ENCODE peak calls at places on chromosomes 7 and 10, in six cellular contexts. G is IMR-90, K is H1, Q is H9, I is mesenchymal stem cell, W is trophoblast cell. N is an unnamed sample.

GRCh38 chr10:117363027-117363426 is 12.2 kb downstream of the PDZD8 start:
- DNase-seq in G (peak), K (no peak), Q (no peak), I (peak), W (no peak), N (no peak)

GRCh38 chr7:44455155-44455554 is 35.3 kb downstream of the NUDCD3 start:
- DNase-seq in G (no peak), K (no peak), Q (no peak), I (no peak), W (no peak), N (no peak)

GRCh38 chr7:45582868-45583277 is 8.7 kb downstream of the ADCY1 start:
- DNase-seq in G (no peak), K (no peak), Q (no peak), I (no peak), W (no peak), N (peak)

GRCh38 chr10:92240289-92241157 is 50.4 kb downstream of the CPEB3 start:
- DNase-seq in G (peak), K (no peak), Q (peak), I (peak), W (peak), N (peak)

GRCh38 chr7:76201732-76202665 is at the start of gene SRRM3:
- DNase-seq in G (peak), K (no peak), Q (peak), I (peak), W (peak), N (peak)

GRCh38 chr7:118918556-118918955 is 694.1 kb downstream of the ANKRD7 start:
- DNase-seq in G (peak), K (no peak), Q (no peak), I (peak), W (no peak), N (no peak)

GRCh38 chr7:22387583-22387982 is 30.6 kb upstream of the RAPGEF5 start:
- DNase-seq in G (peak), K (no peak), Q (no peak), I (no peak), W (no peak), N (no peak)

GRCh38 chr7:133556070-133556469 is 303.2 kb downstream of the EXOC4 start:
- DNase-seq in G (no peak), K (no peak), Q (no peak), I (no peak), W (no peak), N (no peak)

GRCh38 chr10:11462071-11462470 is 149.4 kb downstream of the USP6NL start:
- DNase-seq in G (no peak), K (no peak), Q (no peak), I (no peak), W (no peak), N (no peak)

GRCh38 chr7:40134428-40135423 is at the start of the genes MPLKIP and SUGCT:
- DNase-seq in G (peak), K (peak), Q (peak), I (peak), W (peak), N (peak)

GRCh38 chr10:21514808-21515580 is 10.5 kb downstream of the SKIDA1 start:
- DNase-seq in G (no peak), K (no peak), Q (no peak), I (no peak), W (no peak), N (no peak)

GRCh38 chr10:119826777-119827176 is 45.9 kb downstream of the MCMBP start:
- DNase-seq in G (no peak), K (no peak), Q (no peak), I (no peak), W (no peak), N (no peak)

GRCh38 chr7:90459888-90460287 is 9.6 kb upstream of the PTTG1IP2 start:
- DNase-seq in G (peak), K (no peak), Q (no peak), I (no peak), W (no peak), N (no peak)

GRCh38 chr10:29479081-29479917 is 155.5 kb downstream of the SVIL start:
- DNase-seq in G (peak), K (no peak), Q (no peak), I (peak), W (no peak), N (no peak)

GRCh38 chr7:151141281-151141854 is 26.1 kb downstream of the GBX1 start:
- DNase-seq in G (no peak), K (no peak), Q (no peak), I (no peak), W (no peak), N (no peak)

GRCh38 chr7:47402941-47403340 is 179.0 kb downstream of the TNS3 start:
- DNase-seq in G (no peak), K (no peak), Q (no peak), I (no peak), W (no peak), N (no peak)

GRCh38 chr10:5476918-5477525 is 22.3 kb downstream of the CALML5 start:
- DNase-seq in G (no peak), K (no peak), Q (no peak), I (no peak), W (no peak), N (no peak)

GRCh38 chr10:61952028-61952638 is 50.6 kb downstream of the ARID5B start:
- DNase-seq in G (no peak), K (no peak), Q (no peak), I (no peak), W (no peak), N (no peak)

GRCh38 chr10:118272090-118272775 is 69.9 kb downstream of the FAM204A start:
- DNase-seq in G (peak), K (no peak), Q (no peak), I (peak), W (no peak), N (no peak)

GRCh38 chr7:35415411-35415822 is 161.5 kb upstream of the TBX20 start:
- DNase-seq in G (no peak), K (no peak), Q (no peak), I (no peak), W (peak), N (no peak)

GRCh38 chr7:520503-521161 is 986 bp upstream of the PDGFA start:
- DNase-seq in G (no peak), K (no peak), Q (peak), I (peak), W (no peak), N (no peak)
- H3K23ac ChIP-seq in G (no peak), K (no peak), Q (no peak), I (no peak), W (no peak), N (peak)

DNA sequence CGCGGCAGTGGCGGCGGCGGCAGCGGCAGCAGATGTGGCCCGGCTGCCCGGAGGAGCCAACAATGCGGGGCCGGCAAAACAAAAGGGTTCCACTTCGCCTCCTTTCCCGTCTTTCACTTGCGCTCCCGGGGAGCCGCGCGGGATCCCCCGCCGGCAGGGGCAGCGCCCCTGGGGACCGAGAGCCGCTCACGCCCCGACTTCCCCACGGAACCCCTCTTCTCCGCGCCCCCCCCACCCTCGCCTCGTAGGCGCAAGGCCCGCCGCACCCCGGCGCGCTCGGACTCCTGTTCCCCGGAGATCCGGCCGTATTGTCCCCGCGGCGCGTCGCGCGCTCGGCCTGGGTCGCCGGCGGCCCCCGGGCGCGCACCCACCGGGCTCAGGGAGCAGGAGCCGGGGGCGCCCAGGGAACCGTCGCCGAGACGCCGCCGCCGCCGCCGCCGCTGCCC is 854 bp downstream of the CTBP2 start:
- DNase-seq in G (no peak), K (no peak), Q (no peak), I (peak), W (no peak), N (no peak)
- H3K14ac ChIP-seq in G (no peak), K (no peak), Q (peak), I (peak), W (peak), N (peak)

GRCh38 chr10:7519351-7519750 is 108.5 kb upstream of the SFMBT2 start:
- DNase-seq in G (no peak), K (no peak), Q (no peak), I (no peak), W (peak), N (no peak)

GRCh38 chr10:7525314-7526016 is 114.6 kb upstream of the SFMBT2 start:
- DNase-seq in G (peak), K (no peak), Q (peak), I (peak), W (peak), N (peak)

GRCh38 chr10:7523656-7524055 is 112.8 kb upstream of the SFMBT2 start:
- DNase-seq in G (no peak), K (no peak), Q (no peak), I (no peak), W (no peak), N (no peak)

GRCh38 chr10:7518693-7519092 is 107.9 kb upstream of the SFMBT2 start:
- DNase-seq in G (no peak), K (no peak), Q (no peak), I (no peak), W (no peak), N (no peak)

GRCh38 chr10:7520496-7521485 is 110.0 kb upstream of the SFMBT2 start:
- DNase-seq in G (no peak), K (no peak), Q (no peak), I (no peak), W (no peak), N (no peak)
- H3K23ac ChIP-seq in G (no peak), K (no peak), Q (no peak), I (no peak), W (no peak), N (no peak)

DNA sequence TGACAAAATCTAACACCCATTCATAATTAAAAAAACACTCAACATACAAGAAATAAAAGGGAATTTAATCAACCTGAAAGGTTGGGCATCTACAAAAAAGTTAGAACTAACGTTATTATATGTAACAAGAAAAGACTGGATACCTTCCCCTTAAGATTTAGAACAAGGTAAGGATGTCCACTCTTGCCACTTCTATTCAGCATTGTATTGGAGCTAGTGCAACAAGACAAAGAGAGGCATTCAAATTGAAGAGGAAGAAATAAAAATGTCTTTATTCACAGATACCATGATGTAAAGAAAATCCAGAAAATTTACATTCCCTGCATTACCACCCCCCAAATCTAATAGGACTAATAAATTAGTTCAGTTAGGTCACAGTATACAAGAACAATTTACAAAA is 18.3 kb downstream of the FAM149B1 start:
- DNase-seq in G (no peak), K (no peak), Q (no peak), I (no peak), W (no peak), N (no peak)
- H3K14ac ChIP-seq in G (no peak), K (no peak), Q (no peak), I (no peak), W (no peak), N (no peak)

GRCh38 chr7:112449902-112450806 is at the start of gene IFRD1:
- DNase-seq in G (peak), K (peak), Q (peak), I (peak), W (peak), N (peak)
- H3K23ac ChIP-seq in G (peak), K (no peak), Q (no peak), I (no peak), W (no peak), N (peak)

GRCh38 chr7:154253810-154254209 is 201.6 kb downstream of the DPP6 start:
- DNase-seq in G (no peak), K (no peak), Q (peak), I (no peak), W (no peak), N (no peak)

GRCh38 chr7:154255324-154255723 is 203.1 kb downstream of the DPP6 start:
- DNase-seq in G (no peak), K (no peak), Q (peak), I (no peak), W (no peak), N (no peak)

DNA sequence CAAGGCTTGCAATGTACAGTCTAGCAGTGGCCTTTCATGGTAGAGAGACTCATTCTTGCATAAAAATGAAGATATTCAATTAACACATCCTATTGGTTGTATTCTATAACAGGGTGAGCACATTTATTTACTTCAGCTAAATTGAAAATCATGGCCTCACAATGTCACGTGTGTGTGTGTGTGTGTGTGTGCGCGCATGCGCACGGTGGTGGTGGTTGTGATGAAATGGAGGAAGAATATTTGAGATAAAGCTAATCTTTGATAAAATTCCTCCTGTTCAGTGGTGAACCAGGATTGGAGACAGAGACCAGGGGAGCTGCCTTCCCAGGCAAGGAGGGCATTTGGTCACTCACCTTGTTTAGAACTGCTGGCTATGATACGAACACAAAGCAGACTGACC is 199.8 kb downstream of the DPP6 start:
- DNase-seq in G (no peak), K (no peak), Q (no peak), I (no peak), W (no peak), N (no peak)
- H3K14ac ChIP-seq in G (no peak), K (no peak), Q (no peak), I (no peak), W (no peak), N (no peak)

DNA sequence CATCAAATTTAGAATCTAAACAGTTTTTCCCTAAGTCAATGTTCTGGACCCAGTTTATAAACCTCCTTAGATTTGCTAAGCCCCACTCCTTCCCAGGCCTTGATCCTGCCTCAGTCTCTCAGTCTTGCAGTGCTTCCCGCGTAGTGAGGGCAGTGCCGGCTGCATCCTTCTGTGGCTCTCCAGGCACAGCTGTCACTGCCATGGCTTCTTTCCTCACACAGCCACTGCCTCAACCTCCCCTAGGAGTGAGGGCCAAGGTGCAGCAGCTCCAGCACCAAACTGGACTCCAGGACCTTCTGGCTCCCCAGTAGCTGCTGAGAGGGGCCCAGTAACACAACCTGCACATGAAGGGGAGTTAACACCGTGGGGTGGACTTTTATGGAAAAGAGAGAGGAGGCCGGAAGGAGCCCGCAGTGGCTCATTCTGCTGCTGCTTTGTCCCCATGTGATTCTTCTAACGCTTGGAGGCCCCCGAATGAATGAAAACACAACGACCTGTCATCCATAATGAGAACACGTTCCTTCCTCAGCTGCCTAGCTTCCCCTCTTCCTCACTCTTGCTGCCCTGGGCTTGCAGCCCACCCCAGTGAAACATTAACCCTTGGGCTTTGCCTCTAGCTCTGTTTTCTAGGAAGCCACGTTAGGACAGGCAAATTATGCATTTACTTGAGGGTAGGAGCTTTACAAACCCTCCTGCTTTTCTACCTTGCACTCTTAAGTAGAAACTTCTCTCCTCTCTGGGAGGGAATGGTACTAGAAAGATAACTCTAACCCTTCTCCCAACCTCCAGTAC is 16.0 kb upstream of the UBE2H start:
- DNase-seq in G (no peak), K (no peak), Q (no peak), I (no peak), W (no peak), N (no peak)
- H3K23ac ChIP-seq in G (peak), K (no peak), Q (no peak), I (no peak), W (no peak), N (no peak)

GRCh38 chr10:35516102-35516670 is 89.0 kb upstream of the GJD4 start:
- DNase-seq in G (peak), K (no peak), Q (no peak), I (peak), W (no peak), N (no peak)

GRCh38 chr10:35511649-35512048 is 93.5 kb upstream of the GJD4 start:
- DNase-seq in G (no peak), K (no peak), Q (no peak), I (no peak), W (no peak), N (no peak)

DNA sequence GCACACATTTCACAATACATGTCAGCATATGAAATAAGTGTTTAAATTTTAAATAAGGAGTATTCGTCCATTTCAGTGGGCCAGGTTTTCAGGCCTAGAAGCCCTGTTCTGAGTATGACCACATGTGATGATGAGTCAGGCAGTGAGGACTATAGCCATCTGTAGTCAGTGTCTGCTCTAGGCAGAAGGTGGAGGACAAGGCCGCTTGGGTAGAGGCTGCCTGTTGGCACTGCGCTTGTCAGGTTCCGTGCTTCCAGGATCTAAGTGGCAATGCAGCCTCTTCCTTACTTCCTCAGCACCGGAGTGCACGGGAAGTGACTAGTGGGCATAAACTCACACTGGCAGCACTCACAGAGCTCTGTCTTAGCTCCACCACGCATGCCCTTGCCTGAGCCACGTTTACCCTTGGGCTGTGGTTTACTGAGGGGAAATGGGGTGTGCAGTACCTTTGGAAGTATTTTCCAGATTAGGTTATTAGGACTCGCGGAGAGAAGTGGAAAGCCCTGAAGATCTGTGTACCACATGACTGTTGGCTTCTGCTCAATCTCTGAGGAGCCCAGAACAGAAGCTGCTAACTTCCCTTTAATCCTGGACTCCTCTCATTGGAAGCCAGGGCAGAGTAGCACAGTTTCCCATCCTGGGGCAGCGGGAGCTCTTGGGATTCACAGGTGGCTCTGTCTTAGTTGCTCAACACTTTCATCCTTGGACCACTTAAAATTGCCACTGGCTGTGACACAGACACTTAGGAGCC is 87.5 kb upstream of the GJD4 start:
- DNase-seq in G (peak), K (no peak), Q (no peak), I (peak), W (no peak), N (no peak)
- H3K14ac ChIP-seq in G (no peak), K (no peak), Q (peak), I (no peak), W (no peak), N (no peak)

N was measured in neuronal stem cell.